ENCODE peak calls at places on chromosomes 4 and X, in five cellular contexts. One of them, this sample, is unnamed.
A peak's percentile ranks its signal among the peaks of the same experiment; 100 is the strongest.

GRCh38 chr4:162274354-162274753 is 110.6 kb upstream of the FSTL5 start:
- DNase-seq in stimulated activated CD8-positive, alpha-beta memory T cell treated with anti-CD3 and anti-CD28 coated beads, Interleukin-2, amount 100 ng/mL, for 1 hour: no peak
- DNase-seq in esophagus muscularis mucosa: no peak
- DNase-seq in epithelial cell of esophagus: peak; percentile 78
- DNase-seq in iPS-NIHi11: no peak
- DNase-seq in this sample: no peak

GRCh38 chr4:153432971-153433752 is 33.0 kb upstream of the TMEM131L start:
- DNase-seq in epithelial cell of esophagus: peak; percentile 88
- DNase-seq in iPS-NIHi11: peak; percentile 76
- DNase-seq in stimulated activated CD8-positive, alpha-beta memory T cell treated with anti-CD3 and anti-CD28 coated beads, Interleukin-2, amount 100 ng/mL, for 1 hour: peak; percentile 31
- DNase-seq in esophagus muscularis mucosa: no peak
- DNase-seq in this sample: peak; percentile 58

GRCh38 chr4:13268713-13269112 is 215.4 kb downstream of the RAB28 start:
- DNase-seq in stimulated activated CD8-positive, alpha-beta memory T cell treated with anti-CD3 and anti-CD28 coated beads, Interleukin-2, amount 100 ng/mL, for 1 hour: no peak
- DNase-seq in iPS-NIHi11: no peak
- DNase-seq in esophagus muscularis mucosa: no peak
- DNase-seq in epithelial cell of esophagus: no peak
- DNase-seq in this sample: no peak

GRCh38 chr4:19177616-19178015 is 1074.1 kb upstream of the SLIT2 start:
- DNase-seq in iPS-NIHi11: no peak
- DNase-seq in esophagus muscularis mucosa: no peak
- DNase-seq in stimulated activated CD8-positive, alpha-beta memory T cell treated with anti-CD3 and anti-CD28 coated beads, Interleukin-2, amount 100 ng/mL, for 1 hour: no peak
- DNase-seq in epithelial cell of esophagus: peak; percentile 10
- DNase-seq in this sample: no peak

GRCh38 chrX:139086243-139086642 is 374.7 kb upstream of the FGF13 start:
- DNase-seq in stimulated activated CD8-positive, alpha-beta memory T cell treated with anti-CD3 and anti-CD28 coated beads, Interleukin-2, amount 100 ng/mL, for 1 hour: no peak
- DNase-seq in iPS-NIHi11: no peak
- DNase-seq in epithelial cell of esophagus: no peak
- DNase-seq in esophagus muscularis mucosa: no peak
- DNase-seq in this sample: no peak

GRCh38 chrX:56729152-56729557 is at the start of gene NBDY:
- DNase-seq in esophagus muscularis mucosa: no peak
- DNase-seq in iPS-NIHi11: peak; percentile 31
- DNase-seq in stimulated activated CD8-positive, alpha-beta memory T cell treated with anti-CD3 and anti-CD28 coated beads, Interleukin-2, amount 100 ng/mL, for 1 hour: no peak
- DNase-seq in epithelial cell of esophagus: peak; percentile 58
- DNase-seq in this sample: peak; percentile 18

GRCh38 chrX:119552508-119552907 is 12.7 kb downstream of the STEEP1 start:
- DNase-seq in esophagus muscularis mucosa: no peak
- DNase-seq in epithelial cell of esophagus: peak; percentile 66
- DNase-seq in iPS-NIHi11: no peak
- DNase-seq in stimulated activated CD8-positive, alpha-beta memory T cell treated with anti-CD3 and anti-CD28 coated beads, Interleukin-2, amount 100 ng/mL, for 1 hour: no peak
- DNase-seq in this sample: no peak

GRCh38 chr4:81084624-81085023 is 54.1 kb downstream of the BMP3 start:
- DNase-seq in iPS-NIHi11: no peak
- DNase-seq in stimulated activated CD8-positive, alpha-beta memory T cell treated with anti-CD3 and anti-CD28 coated beads, Interleukin-2, amount 100 ng/mL, for 1 hour: no peak
- DNase-seq in epithelial cell of esophagus: no peak
- DNase-seq in esophagus muscularis mucosa: no peak
- DNase-seq in this sample: no peak

GRCh38 chr4:126827669-126828068 is 805.1 kb upstream of the INTU start:
- DNase-seq in iPS-NIHi11: no peak
- DNase-seq in epithelial cell of esophagus: no peak
- DNase-seq in esophagus muscularis mucosa: no peak
- DNase-seq in stimulated activated CD8-positive, alpha-beta memory T cell treated with anti-CD3 and anti-CD28 coated beads, Interleukin-2, amount 100 ng/mL, for 1 hour: no peak
- DNase-seq in this sample: no peak

GRCh38 chr4:73414936-73415271 is 10.8 kb downstream of the ALB start:
- DNase-seq in stimulated activated CD8-positive, alpha-beta memory T cell treated with anti-CD3 and anti-CD28 coated beads, Interleukin-2, amount 100 ng/mL, for 1 hour: no peak
- DNase-seq in esophagus muscularis mucosa: no peak
- DNase-seq in epithelial cell of esophagus: no peak
- DNase-seq in iPS-NIHi11: no peak
- DNase-seq in this sample: no peak

GRCh38 chr4:26765515-26765914 is 95.1 kb upstream of the STIM2 start:
- DNase-seq in iPS-NIHi11: no peak
- DNase-seq in stimulated activated CD8-positive, alpha-beta memory T cell treated with anti-CD3 and anti-CD28 coated beads, Interleukin-2, amount 100 ng/mL, for 1 hour: no peak
- DNase-seq in epithelial cell of esophagus: no peak
- DNase-seq in esophagus muscularis mucosa: no peak
- DNase-seq in this sample: no peak

GRCh38 chr4:170047774-170048354 is 21.7 kb upstream of the MFAP3L start:
- DNase-seq in esophagus muscularis mucosa: no peak
- DNase-seq in stimulated activated CD8-positive, alpha-beta memory T cell treated with anti-CD3 and anti-CD28 coated beads, Interleukin-2, amount 100 ng/mL, for 1 hour: peak; percentile 33
- DNase-seq in epithelial cell of esophagus: peak; percentile 73
- DNase-seq in iPS-NIHi11: peak; percentile 30
- DNase-seq in this sample: peak; percentile 52

GRCh38 chr4:1244081-1244977 is 4.6 kb downstream of the CTBP1 start:
- DNase-seq in iPS-NIHi11: no peak
- DNase-seq in stimulated activated CD8-positive, alpha-beta memory T cell treated with anti-CD3 and anti-CD28 coated beads, Interleukin-2, amount 100 ng/mL, for 1 hour: no peak
- DNase-seq in esophagus muscularis mucosa: no peak
- DNase-seq in epithelial cell of esophagus: no peak
- DNase-seq in this sample: no peak

GRCh38 chrX:26262121-26262523 is 46.2 kb downstream of the MAGEB5 start:
- DNase-seq in epithelial cell of esophagus: peak; percentile 46
- DNase-seq in esophagus muscularis mucosa: no peak
- DNase-seq in stimulated activated CD8-positive, alpha-beta memory T cell treated with anti-CD3 and anti-CD28 coated beads, Interleukin-2, amount 100 ng/mL, for 1 hour: no peak
- DNase-seq in iPS-NIHi11: no peak
- DNase-seq in this sample: no peak

GRCh38 chr4:68148795-68149685 is 19.4 kb upstream of the TMPRSS11F start:
- DNase-seq in epithelial cell of esophagus: no peak
- DNase-seq in stimulated activated CD8-positive, alpha-beta memory T cell treated with anti-CD3 and anti-CD28 coated beads, Interleukin-2, amount 100 ng/mL, for 1 hour: no peak
- DNase-seq in esophagus muscularis mucosa: no peak
- DNase-seq in iPS-NIHi11: no peak
- DNase-seq in this sample: no peak

GRCh38 chrX:51892921-51893745 is at the start of gene MAGED1:
- DNase-seq in esophagus muscularis mucosa: peak; percentile 93
- DNase-seq in iPS-NIHi11: peak; percentile 74
- DNase-seq in stimulated activated CD8-positive, alpha-beta memory T cell treated with anti-CD3 and anti-CD28 coated beads, Interleukin-2, amount 100 ng/mL, for 1 hour: peak; percentile 50
- DNase-seq in epithelial cell of esophagus: peak; percentile 89
- DNase-seq in this sample: peak; percentile 93

GRCh38 chr4:152997771-152998487 is 61.8 kb downstream of the FHDC1 start:
- DNase-seq in epithelial cell of esophagus: peak; percentile 99
- DNase-seq in stimulated activated CD8-positive, alpha-beta memory T cell treated with anti-CD3 and anti-CD28 coated beads, Interleukin-2, amount 100 ng/mL, for 1 hour: no peak
- DNase-seq in esophagus muscularis mucosa: no peak
- DNase-seq in iPS-NIHi11: no peak
- DNase-seq in this sample: no peak

GRCh38 chr4:104451573-104451972 is 43.1 kb downstream of the CXXC4 start:
- DNase-seq in epithelial cell of esophagus: peak; percentile 26
- DNase-seq in esophagus muscularis mucosa: no peak
- DNase-seq in iPS-NIHi11: no peak
- DNase-seq in stimulated activated CD8-positive, alpha-beta memory T cell treated with anti-CD3 and anti-CD28 coated beads, Interleukin-2, amount 100 ng/mL, for 1 hour: no peak
- DNase-seq in this sample: no peak

GRCh38 chrX:6053126-6053625 is 175.5 kb downstream of the NLGN4X start:
- DNase-seq in stimulated activated CD8-positive, alpha-beta memory T cell treated with anti-CD3 and anti-CD28 coated beads, Interleukin-2, amount 100 ng/mL, for 1 hour: no peak
- DNase-seq in epithelial cell of esophagus: no peak
- DNase-seq in iPS-NIHi11: no peak
- DNase-seq in esophagus muscularis mucosa: no peak
- DNase-seq in this sample: no peak

GRCh38 chr4:182015893-182016292 is 227.3 kb upstream of the TENM3 start:
- DNase-seq in epithelial cell of esophagus: peak; percentile 42
- DNase-seq in stimulated activated CD8-positive, alpha-beta memory T cell treated with anti-CD3 and anti-CD28 coated beads, Interleukin-2, amount 100 ng/mL, for 1 hour: no peak
- DNase-seq in iPS-NIHi11: no peak
- DNase-seq in esophagus muscularis mucosa: no peak
- DNase-seq in this sample: no peak

GRCh38 chrX:41922125-41922521 is 1.2 kb downstream of the CASK start:
- DNase-seq in epithelial cell of esophagus: peak; percentile 41
- DNase-seq in stimulated activated CD8-positive, alpha-beta memory T cell treated with anti-CD3 and anti-CD28 coated beads, Interleukin-2, amount 100 ng/mL, for 1 hour: no peak
- DNase-seq in esophagus muscularis mucosa: no peak
- DNase-seq in iPS-NIHi11: no peak
- DNase-seq in this sample: no peak

GRCh38 chr4:169557061-169557636 is 55.2 kb downstream of the NEK1 start:
- DNase-seq in esophagus muscularis mucosa: no peak
- DNase-seq in epithelial cell of esophagus: no peak
- DNase-seq in iPS-NIHi11: no peak
- DNase-seq in stimulated activated CD8-positive, alpha-beta memory T cell treated with anti-CD3 and anti-CD28 coated beads, Interleukin-2, amount 100 ng/mL, for 1 hour: no peak
- DNase-seq in this sample: no peak

GRCh38 chr4:113031212-113031611 is 18.2 kb upstream of the ANK2 start:
- DNase-seq in epithelial cell of esophagus: no peak
- DNase-seq in stimulated activated CD8-positive, alpha-beta memory T cell treated with anti-CD3 and anti-CD28 coated beads, Interleukin-2, amount 100 ng/mL, for 1 hour: no peak
- DNase-seq in esophagus muscularis mucosa: no peak
- DNase-seq in iPS-NIHi11: no peak
- DNase-seq in this sample: no peak

GRCh38 chrX:19121466-19121865 is 802 bp downstream of the ADGRG2 start:
- DNase-seq in esophagus muscularis mucosa: no peak
- DNase-seq in stimulated activated CD8-positive, alpha-beta memory T cell treated with anti-CD3 and anti-CD28 coated beads, Interleukin-2, amount 100 ng/mL, for 1 hour: no peak
- DNase-seq in iPS-NIHi11: no peak
- DNase-seq in epithelial cell of esophagus: no peak
- DNase-seq in this sample: peak; percentile 9

GRCh38 chr4:62408467-62408866 is 1208.3 kb downstream of the ADGRL3 start:
- DNase-seq in stimulated activated CD8-positive, alpha-beta memory T cell treated with anti-CD3 and anti-CD28 coated beads, Interleukin-2, amount 100 ng/mL, for 1 hour: no peak
- DNase-seq in iPS-NIHi11: no peak
- DNase-seq in epithelial cell of esophagus: no peak
- DNase-seq in esophagus muscularis mucosa: no peak
- DNase-seq in this sample: no peak

GRCh38 chr4:173508386-173509002 is 21.5 kb downstream of the HAND2 start:
- DNase-seq in stimulated activated CD8-positive, alpha-beta memory T cell treated with anti-CD3 and anti-CD28 coated beads, Interleukin-2, amount 100 ng/mL, for 1 hour: no peak
- DNase-seq in epithelial cell of esophagus: no peak
- DNase-seq in iPS-NIHi11: no peak
- DNase-seq in esophagus muscularis mucosa: no peak
- DNase-seq in this sample: no peak

GRCh38 chr4:189600598-189601435 is 339.9 kb upstream of the FRG1 start:
- DNase-seq in esophagus muscularis mucosa: no peak
- DNase-seq in iPS-NIHi11: no peak
- DNase-seq in stimulated activated CD8-positive, alpha-beta memory T cell treated with anti-CD3 and anti-CD28 coated beads, Interleukin-2, amount 100 ng/mL, for 1 hour: no peak
- DNase-seq in epithelial cell of esophagus: no peak
- DNase-seq in this sample: no peak

GRCh38 chr4:14862881-14863280 is 139.4 kb upstream of the CPEB2 start:
- DNase-seq in stimulated activated CD8-positive, alpha-beta memory T cell treated with anti-CD3 and anti-CD28 coated beads, Interleukin-2, amount 100 ng/mL, for 1 hour: no peak
- DNase-seq in esophagus muscularis mucosa: no peak
- DNase-seq in epithelial cell of esophagus: no peak
- DNase-seq in iPS-NIHi11: peak; percentile 33
- DNase-seq in this sample: peak; percentile 19

GRCh38 chr4:105765690-105766407 is 57.3 kb downstream of the GSTCD start:
- DNase-seq in epithelial cell of esophagus: peak; percentile 95
- DNase-seq in esophagus muscularis mucosa: no peak
- DNase-seq in iPS-NIHi11: peak; percentile 33
- DNase-seq in stimulated activated CD8-positive, alpha-beta memory T cell treated with anti-CD3 and anti-CD28 coated beads, Interleukin-2, amount 100 ng/mL, for 1 hour: no peak
- DNase-seq in this sample: no peak

GRCh38 chr4:127609484-127609883 is 23.3 kb upstream of the INTU start:
- DNase-seq in iPS-NIHi11: no peak
- DNase-seq in esophagus muscularis mucosa: no peak
- DNase-seq in stimulated activated CD8-positive, alpha-beta memory T cell treated with anti-CD3 and anti-CD28 coated beads, Interleukin-2, amount 100 ng/mL, for 1 hour: no peak
- DNase-seq in epithelial cell of esophagus: no peak
- DNase-seq in this sample: no peak

GRCh38 chrX:135543924-135544323 is 23.5 kb downstream of the INTS6L start:
- DNase-seq in stimulated activated CD8-positive, alpha-beta memory T cell treated with anti-CD3 and anti-CD28 coated beads, Interleukin-2, amount 100 ng/mL, for 1 hour: no peak
- DNase-seq in iPS-NIHi11: peak; percentile 18
- DNase-seq in esophagus muscularis mucosa: no peak
- DNase-seq in epithelial cell of esophagus: peak; percentile 2
- DNase-seq in this sample: peak; percentile 40

GRCh38 chr4:53688186-53688790 is 97.0 kb upstream of the LNX1 start:
- DNase-seq in stimulated activated CD8-positive, alpha-beta memory T cell treated with anti-CD3 and anti-CD28 coated beads, Interleukin-2, amount 100 ng/mL, for 1 hour: no peak
- DNase-seq in epithelial cell of esophagus: peak; percentile 62
- DNase-seq in esophagus muscularis mucosa: no peak
- DNase-seq in iPS-NIHi11: no peak
- DNase-seq in this sample: no peak

GRCh38 chr4:157315968-157316367 is 95.4 kb downstream of the GRIA2 start:
- DNase-seq in iPS-NIHi11: no peak
- DNase-seq in epithelial cell of esophagus: no peak
- DNase-seq in stimulated activated CD8-positive, alpha-beta memory T cell treated with anti-CD3 and anti-CD28 coated beads, Interleukin-2, amount 100 ng/mL, for 1 hour: no peak
- DNase-seq in esophagus muscularis mucosa: no peak
- DNase-seq in this sample: no peak

GRCh38 chr4:19752600-19752999 is 499.1 kb upstream of the SLIT2 start:
- DNase-seq in esophagus muscularis mucosa: no peak
- DNase-seq in stimulated activated CD8-positive, alpha-beta memory T cell treated with anti-CD3 and anti-CD28 coated beads, Interleukin-2, amount 100 ng/mL, for 1 hour: no peak
- DNase-seq in epithelial cell of esophagus: no peak
- DNase-seq in iPS-NIHi11: no peak
- DNase-seq in this sample: no peak

GRCh38 chr4:150215601-150216000 is 137.4 kb downstream of the DCLK2 start:
- DNase-seq in esophagus muscularis mucosa: no peak
- DNase-seq in epithelial cell of esophagus: peak; percentile 91
- DNase-seq in stimulated activated CD8-positive, alpha-beta memory T cell treated with anti-CD3 and anti-CD28 coated beads, Interleukin-2, amount 100 ng/mL, for 1 hour: no peak
- DNase-seq in iPS-NIHi11: no peak
- DNase-seq in this sample: no peak

GRCh38 chr4:70624226-70624793 is 4.2 kb upstream of the ENAM start:
- DNase-seq in epithelial cell of esophagus: no peak
- DNase-seq in esophagus muscularis mucosa: no peak
- DNase-seq in iPS-NIHi11: no peak
- DNase-seq in stimulated activated CD8-positive, alpha-beta memory T cell treated with anti-CD3 and anti-CD28 coated beads, Interleukin-2, amount 100 ng/mL, for 1 hour: no peak
- DNase-seq in this sample: no peak

GRCh38 chrX:51459125-51459524 is 37.3 kb downstream of the NUDT11 start:
- DNase-seq in stimulated activated CD8-positive, alpha-beta memory T cell treated with anti-CD3 and anti-CD28 coated beads, Interleukin-2, amount 100 ng/mL, for 1 hour: no peak
- DNase-seq in iPS-NIHi11: no peak
- DNase-seq in epithelial cell of esophagus: peak; percentile 46
- DNase-seq in esophagus muscularis mucosa: no peak
- DNase-seq in this sample: peak; percentile 19

GRCh38 chrX:25531096-25531495 is 515.3 kb upstream of the ARX start:
- DNase-seq in stimulated activated CD8-positive, alpha-beta memory T cell treated with anti-CD3 and anti-CD28 coated beads, Interleukin-2, amount 100 ng/mL, for 1 hour: no peak
- DNase-seq in epithelial cell of esophagus: peak; percentile 16
- DNase-seq in esophagus muscularis mucosa: no peak
- DNase-seq in iPS-NIHi11: no peak
- DNase-seq in this sample: no peak

GRCh38 chrX:133928365-133928764 is 57.0 kb downstream of the GPC3 start:
- DNase-seq in esophagus muscularis mucosa: no peak
- DNase-seq in iPS-NIHi11: no peak
- DNase-seq in stimulated activated CD8-positive, alpha-beta memory T cell treated with anti-CD3 and anti-CD28 coated beads, Interleukin-2, amount 100 ng/mL, for 1 hour: no peak
- DNase-seq in epithelial cell of esophagus: no peak
- DNase-seq in this sample: no peak

This sample was measured in WTC11.